ENCODE peak calls at places on chromosomes 1 and 21, in ten cellular contexts. P is coronary artery, I is colonic mucosa, A is lung, W is cardiac muscle cell, X is foreskin fibroblast, N is spleen, C is heart left ventricle, F is Peyer's patch, E is brain microvascular endothelial cell. R is an unnamed sample.

GRCh38 chr1:248841702-248842395 is 3.8 kb downstream of the ZNF672 start:
- DNase-seq in E (peak; percentile 58), X (peak; percentile 74), A (no peak), P (no peak), W (peak; percentile 72), F (peak; percentile 66), N (peak; percentile 73), I (peak; percentile 36), C (no peak), R (peak; percentile 60)

GRCh38 chr21:31273278-31273677 is 70.8 kb downstream of the TIAM1 start:
- DNase-seq in X (no peak), P (no peak), W (no peak), I (no peak), C (no peak), A (no peak), N (no peak), F (no peak), E (no peak), R (no peak)

GRCh38 chr1:65764052-65764451 is 28.6 kb upstream of the PDE4B start:
- DNase-seq in E (no peak), C (no peak), A (no peak), P (no peak), W (no peak), F (no peak), I (peak; percentile 50), N (no peak), X (no peak), R (no peak)

GRCh38 chr1:151994956-151995355 is 1.3 kb upstream of the S100A10 start:
- DNase-seq in A (peak; percentile 42), E (peak; percentile 80), W (no peak), X (peak; percentile 98), F (no peak), C (no peak), N (no peak), P (peak; percentile 84), I (peak; percentile 41), R (no peak)

GRCh38 chr1:21539933-21540332 is 30.7 kb downstream of the ALPL start:
- DNase-seq in N (no peak), A (no peak), E (peak; percentile 23), W (no peak), F (no peak), P (no peak), X (peak; percentile 11), I (no peak), C (peak; percentile 55), R (peak; percentile 23)

GRCh38 chr1:231139125-231139649 is 22.7 kb upstream of the TRIM67 start:
- DNase-seq in E (peak; percentile 71), W (no peak), P (no peak), N (no peak), F (no peak), X (peak; percentile 75), C (no peak), A (no peak), I (no peak), R (no peak)

GRCh38 chr1:150168960-150169565 is 19.3 kb downstream of the PLEKHO1 start:
- DNase-seq in E (peak; percentile 60), N (peak; percentile 90), C (peak; percentile 74), W (peak; percentile 77), F (peak; percentile 87), A (peak; percentile 63), P (no peak), X (peak; percentile 84), I (peak; percentile 62), R (peak; percentile 87)

GRCh38 chr1:179194068-179194537 is 35.4 kb downstream of the ABL2 start:
- DNase-seq in A (no peak), P (no peak), F (no peak), X (no peak), N (no peak), W (no peak), E (no peak), I (no peak), C (no peak), R (no peak)

GRCh38 chr1:234745844-234746797 is 136.1 kb upstream of the IRF2BP2 start:
- DNase-seq in F (no peak), P (no peak), N (no peak), C (no peak), W (no peak), E (peak; percentile 48), A (no peak), I (no peak), X (peak; percentile 58), R (peak; percentile 81)

GRCh38 chr21:17660449-17660848 is 47.7 kb upstream of the BTG3 start:
- DNase-seq in W (no peak), N (no peak), F (no peak), P (no peak), I (no peak), A (no peak), X (no peak), C (no peak), E (no peak), R (no peak)

GRCh38 chr1:12485231-12486172 is 132.5 kb downstream of the DHRS3 start:
- DNase-seq in C (no peak), N (no peak), I (no peak), F (no peak), A (no peak), X (peak; percentile 76), W (no peak), E (no peak), P (no peak), R (no peak)

GRCh38 chr1:54052470-54052933 is 502 bp downstream of the TMEM59 start:
- DNase-seq in C (peak; percentile 28), I (peak; percentile 53), F (peak; percentile 56), X (peak; percentile 72), P (no peak), N (peak; percentile 78), W (peak; percentile 55), E (peak; percentile 74), A (peak; percentile 35), R (peak; percentile 13)

GRCh38 chr1:54052934-54053744 is at the start of the genes TCEANC2 and TMEM59:
- DNase-seq in A (peak; percentile 98), E (peak; percentile 99), W (peak; percentile 97), F (peak; percentile 99), I (peak; percentile 99), P (peak; percentile 99), N (peak; percentile 99), X (peak; percentile 100), C (peak; percentile 98), R (peak; percentile 92)

GRCh38 chr1:54051936-54052469 is 1.0 kb downstream of the TMEM59 start:
- DNase-seq in A (no peak), X (no peak), F (no peak), P (no peak), W (no peak), I (peak; percentile 67), E (no peak), C (no peak), N (no peak), R (no peak)

GRCh38 chr1:54053745-54054437 is 483 bp downstream of the TCEANC2 start:
- DNase-seq in F (no peak), I (no peak), X (peak; percentile 56), E (no peak), W (no peak), A (no peak), N (no peak), P (no peak), C (no peak), R (no peak)

GRCh38 chr1:54054438-54054749 is 986 bp downstream of the TCEANC2 start:
- DNase-seq in P (no peak), C (no peak), X (no peak), I (no peak), W (no peak), A (no peak), E (no peak), F (no peak), N (no peak), R (no peak)
- TF ChIP-seq CTCF in P (no peak), C (no peak), X (no peak), I (no peak), W (no peak), A (no peak), E (no peak), F (no peak), N (no peak), R (no peak)

GRCh38 chr1:25243907-25244306 is 3.3 kb downstream of the RSRP1 start:
- DNase-seq in C (no peak), X (peak; percentile 35), I (no peak), A (no peak), E (no peak), W (no peak), P (no peak), F (no peak), N (no peak), R (no peak)

GRCh38 chr1:25247024-25247828 is at the start of gene RSRP1:
- DNase-seq in N (peak; percentile 100), A (peak; percentile 99), E (peak; percentile 98), C (peak; percentile 100), P (peak; percentile 100), X (peak; percentile 99), F (peak; percentile 100), W (peak; percentile 100), I (peak; percentile 100), R (peak; percentile 95)

GRCh38 chr1:25246600-25247023 is 642 bp downstream of the RSRP1 start:
- DNase-seq in C (no peak), X (peak; percentile 42), A (no peak), P (peak; percentile 77), I (no peak), F (no peak), E (no peak), N (peak; percentile 91), W (peak; percentile 34), R (peak; percentile 22)

GRCh38 chr1:25245809-25246599 is 1.2 kb downstream of the RSRP1 start:
- DNase-seq in E (no peak), W (no peak), A (no peak), X (peak; percentile 49), N (peak; percentile 81), F (no peak), I (peak; percentile 36), C (no peak), P (no peak), R (no peak)

DNA sequence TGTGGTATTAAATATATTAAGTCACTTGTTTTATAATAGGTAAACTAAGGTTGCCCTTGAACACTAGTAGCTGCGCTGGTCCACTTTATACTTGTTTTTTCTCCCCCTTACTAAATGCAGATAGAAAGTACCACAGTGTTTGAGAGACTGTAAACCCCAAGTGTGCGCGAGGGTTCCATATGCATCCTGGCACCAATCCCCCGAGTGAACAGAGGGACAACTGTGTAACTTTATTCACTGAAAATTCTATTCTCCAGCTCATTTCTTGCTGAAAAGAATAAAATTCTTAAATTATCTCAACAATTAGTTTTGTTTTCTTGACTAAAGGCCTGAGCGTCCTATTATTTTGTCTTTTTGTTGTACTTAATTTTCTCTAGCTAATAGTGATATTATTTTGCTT is 1.9 kb downstream of the RSRP1 start:
- DNase-seq in A (no peak), I (no peak), F (no peak), C (no peak), W (no peak), X (no peak), E (no peak), P (no peak), N (no peak), R (no peak)
- H3K4me3 ChIP-seq in A (no peak overlapping the region), I (peak overlapping the region; percentile 90), F (peak overlapping the region; percentile 90), C (peak overlapping the region; percentile 80), W (peak overlapping the region; percentile 92), X (peak overlapping the region; percentile 95), E (peak overlapping the region; percentile 100), P (peak overlapping the region; percentile 89), N (peak overlapping the region; percentile 69), R (peak overlapping the region; percentile 91)

GRCh38 chr1:190453550-190453949 is 24.1 kb downstream of the BRINP3 start:
- DNase-seq in P (no peak), N (no peak), A (no peak), I (no peak), E (no peak), X (peak; percentile 11), C (no peak), F (no peak), W (no peak), R (no peak)
- TF ChIP-seq CTCF in P (no peak), N (no peak), A (no peak), I (no peak), E (no peak), X (no peak), C (no peak), F (peak; percentile 10), W (no peak), R (no peak)

GRCh38 chr1:23217421-23218115 is at the start of gene HTR1D:
- DNase-seq in X (no peak), E (no peak), N (no peak), I (no peak), C (no peak), P (no peak), W (peak; percentile 41), F (peak; percentile 54), A (no peak), R (peak; percentile 7)
- H3K4me3 ChIP-seq in X (peak within 1 kb of the TSS; percentile 16), E (peak within 1 kb of the TSS; percentile 34), N (peak within 1 kb of the TSS; percentile 43), I (peak within 1 kb of the TSS; percentile 51), C (peak within 1 kb of the TSS; percentile 23), P (peak within 1 kb of the TSS; percentile 68), W (peak within 1 kb of the TSS; percentile 56), F (peak within 1 kb of the TSS; percentile 41), A (peak within 1 kb of the TSS; percentile 27), R (peak within 1 kb of the TSS; percentile 31)